ENCODE peak calls at places on chromosomes 3 and 15, in ten cellular contexts. E, K, D, X, H, P, U, W, S and Z are unnamed samples.

GRCh38 chr3:98793971-98794370 is 30.8 kb downstream of the ST3GAL6 start:
- DNase-seq in E (no peak), K (no peak), D (no peak), X (no peak), H (no peak), P (no peak), U (no peak), W (peak), S (no peak), Z (no peak)

GRCh38 chr15:57379487-57379886 is 3.2 kb downstream of the CGNL1 start:
- DNase-seq in E (no peak), K (no peak), D (no peak), X (no peak), H (no peak), P (no peak), U (no peak), W (no peak), S (no peak), Z (no peak)

GRCh38 chr3:196821806-196822355 is 45.8 kb upstream of the SENP5 start:
- DNase-seq in E (no peak), K (no peak), D (no peak), X (no peak), H (no peak), P (no peak), U (no peak), W (no peak), S (no peak), Z (no peak)

GRCh38 chr3:112032377-112032776 is 2.2 kb upstream of the TMPRSS7 start:
- DNase-seq in E (no peak), K (no peak), D (no peak), X (no peak), H (no peak), P (no peak), U (no peak), W (no peak), S (no peak), Z (no peak)

GRCh38 chr15:100059094-100059493 is 282.7 kb downstream of the ADAMTS17 start:
- DNase-seq in E (no peak), K (no peak), D (no peak), X (no peak), H (no peak), P (no peak), U (no peak), W (no peak), S (no peak), Z (no peak)

GRCh38 chr15:75775296-75776074 is 62.8 kb upstream of the CSPG4 start:
- DNase-seq in E (no peak), K (no peak), D (no peak), X (peak), H (no peak), P (no peak), U (no peak), W (no peak), S (no peak), Z (no peak)

GRCh38 chr3:31341130-31341529 is 191.6 kb upstream of the STT3B start:
- DNase-seq in E (no peak), K (peak), D (no peak), X (no peak), H (no peak), P (no peak), U (no peak), W (no peak), S (no peak), Z (no peak)

GRCh38 chr3:150174179-150174578 is 203.5 kb upstream of the PFN2 start:
- DNase-seq in E (no peak), K (no peak), D (no peak), X (no peak), H (no peak), P (no peak), U (peak), W (no peak), S (no peak), Z (no peak)

GRCh38 chr15:50676799-50677483 is 9.7 kb downstream of the TRPM7 start:
- DNase-seq in E (no peak), K (no peak), D (no peak), X (peak), H (no peak), P (no peak), U (peak), W (peak), S (no peak), Z (peak)

GRCh38 chr15:72197460-72198409 is at the start of gene GRAMD2A:
- DNase-seq in E (peak), K (peak), D (no peak), X (peak), H (no peak), P (no peak), U (peak), W (peak), S (no peak), Z (no peak)

GRCh38 chr3:197495499-197495898 is 60.3 kb downstream of the BDH1 start:
- DNase-seq in E (no peak), K (no peak), D (no peak), X (no peak), H (no peak), P (no peak), U (no peak), W (peak), S (no peak), Z (no peak)